ENCODE peak calls at places on chromosomes 4 and X, in seven cellular contexts. Z is GM12891, B is mucosa of gallbladder, X is NCI-H1092 treated with DMSO at 0.1 percent for 48 hours, M is NCI-H2029, D is NCI-H510A treated with DMSO at 0.1 percent for 48 hours, F is thoracic aorta. W is an unnamed sample.

GRCh38 chr4:29983890-29984289 is 736.3 kb upstream of the PCDH7 start:
- DNase-seq in Z (no peak), B (no peak), X (no peak), M (no peak), D (no peak), F (no peak), W (no peak)

GRCh38 chr4:55323375-55323774 is 22.7 kb upstream of the SRD5A3 start:
- DNase-seq in Z (no peak), B (no peak), X (no peak), M (no peak), D (no peak), F (no peak), W (no peak)

GRCh38 chr4:155615054-155615887 is 51.4 kb upstream of the GUCY1A1 start:
- DNase-seq in Z (no peak), B (no peak), X (no peak), M (no peak), D (no peak), F (no peak), W (no peak)

GRCh38 chr4:86359944-86360478 is at the start of gene MAPK10:
- DNase-seq in Z (peak), B (peak), X (peak), M (peak), D (peak), F (peak), W (peak)

GRCh38 chrX:138754861-138755260 is 43.3 kb upstream of the FGF13 start:
- DNase-seq in Z (no peak), B (no peak), X (no peak), M (no peak), D (no peak), F (no peak), W (no peak)

GRCh38 chrX:1361910-1362309 is 25.3 kb downstream of the IL3RA start:
- DNase-seq in Z (no peak), B (no peak), X (no peak), M (no peak), D (no peak), F (no peak), W (no peak)

GRCh38 chr4:101076032-101076431 is 271.3 kb downstream of the PPP3CA start:
- DNase-seq in Z (no peak), B (no peak), X (no peak), M (no peak), D (no peak), F (no peak), W (no peak)

GRCh38 chrX:97334850-97335249 is 451.1 kb downstream of the RPA4 start:
- DNase-seq in Z (no peak), B (no peak), X (no peak), M (no peak), D (no peak), F (no peak), W (no peak)

GRCh38 chrX:54496517-54496852 is 451 bp upstream of the FGD1 start:
- DNase-seq in Z (no peak), B (no peak), X (no peak), M (no peak), D (no peak), F (no peak), W (no peak)

GRCh38 chr4:26568446-26568994 is 15.4 kb upstream of the TBC1D19 start:
- DNase-seq in Z (no peak), B (no peak), X (no peak), M (no peak), D (no peak), F (no peak), W (no peak)

GRCh38 chrX:115367455-115367854 is 77.9 kb downstream of the LUZP4 start:
- DNase-seq in Z (no peak), B (no peak), X (no peak), M (no peak), D (no peak), F (peak), W (no peak)

GRCh38 chr4:161419822-161420221 is 744.0 kb downstream of the FSTL5 start:
- DNase-seq in Z (no peak), B (peak), X (no peak), M (no peak), D (no peak), F (no peak), W (no peak)

GRCh38 chr4:7656244-7656800 is 221.6 kb upstream of the PSAPL1 start:
- DNase-seq in Z (no peak), B (no peak), X (no peak), M (no peak), D (no peak), F (no peak), W (no peak)

GRCh38 chr4:184282251-184282713 is 64.6 kb upstream of the ENPP6 start:
- DNase-seq in Z (no peak), B (peak), X (peak), M (peak), D (peak), F (no peak), W (peak)

GRCh38 chrX:13239272-13239671 is 80.6 kb downstream of the ATXN3L start:
- DNase-seq in Z (no peak), B (no peak), X (no peak), M (no peak), D (no peak), F (no peak), W (no peak)

GRCh38 chr4:148780426-148781005 is 338.3 kb upstream of the NR3C2 start:
- DNase-seq in Z (no peak), B (no peak), X (no peak), M (no peak), D (no peak), F (no peak), W (no peak)

GRCh38 chr4:88411491-88412101 is 32.9 kb downstream of the HERC6 start:
- DNase-seq in Z (no peak), B (no peak), X (no peak), M (no peak), D (no peak), F (no peak), W (no peak)

GRCh38 chr4:133903029-133903428 is 298.6 kb downstream of the PABPC4L start:
- DNase-seq in Z (no peak), B (no peak), X (no peak), M (no peak), D (no peak), F (no peak), W (no peak)

GRCh38 chrX:105331244-105331643 is 110.8 kb upstream of the TEX13A start:
- DNase-seq in Z (no peak), B (no peak), X (no peak), M (no peak), D (no peak), F (no peak), W (no peak)

GRCh38 chr4:99610605-99611172 is 36.1 kb downstream of the MTTP start:
- DNase-seq in Z (no peak), B (no peak), X (no peak), M (no peak), D (no peak), F (no peak), W (no peak)

GRCh38 chr4:123616970-123617392 is 220.4 kb downstream of the SPRY1 start:
- DNase-seq in Z (no peak), B (peak), X (peak), M (peak), D (peak), F (no peak), W (no peak)

GRCh38 chr4:151175204-151175603 is 75.8 kb downstream of the RPS3A start:
- DNase-seq in Z (no peak), B (no peak), X (no peak), M (no peak), D (no peak), F (no peak), W (no peak)

GRCh38 chr4:1168291-1169031 is 3.9 kb downstream of the SPON2 start:
- DNase-seq in Z (no peak), B (no peak), X (no peak), M (no peak), D (no peak), F (no peak), W (no peak)

GRCh38 chr4:81839347-81840042 is 367.8 kb upstream of the RASGEF1B start:
- DNase-seq in Z (no peak), B (no peak), X (peak), M (no peak), D (no peak), F (no peak), W (no peak)

GRCh38 chrX:103678199-103678993 is 8.1 kb downstream of the MORF4L2 start:
- DNase-seq in Z (no peak), B (no peak), X (no peak), M (no peak), D (no peak), F (no peak), W (no peak)

GRCh38 chr4:72975488-72975784 is 94.1 kb downstream of the COX18 start:
- DNase-seq in Z (no peak), B (no peak), X (no peak), M (no peak), D (no peak), F (no peak), W (no peak)

GRCh38 chr4:13907255-13907751 is 279.8 kb upstream of the BOD1L1 start:
- DNase-seq in Z (no peak), B (peak), X (no peak), M (no peak), D (no peak), F (no peak), W (no peak)

GRCh38 chrX:40176256-40176978 is 78.7 kb upstream of the BCOR start:
- DNase-seq in Z (no peak), B (peak), X (peak), M (peak), D (no peak), F (no peak), W (peak)

GRCh38 chrX:108134724-108135123 is 43.1 kb downstream of the ATG4A start:
- DNase-seq in Z (no peak), B (no peak), X (no peak), M (no peak), D (no peak), F (no peak), W (no peak)